ENCODE peak calls at places on chromosomes 11 and 22, in four cellular contexts. R is LHCN-M2; X is stimulated activated CD8-positive, alpha-beta memory T cell treated with anti-CD3 and anti-CD28 coated beads, Interleukin-4, amount 100 ng/mL, for 4 hours; O is stimulated activated CD4-positive, alpha-beta T cell treated with anti-CD3 and anti-CD28 coated beads, TNF-alpha, amount 100 ng/mL, for 4 hours. B is an unnamed sample.

GRCh38 chr11:133710241-133710640 is 135.1 kb downstream of the SPATA19 start:
- DNase-seq in R (no peak), O (no peak), X (no peak), B (no peak)

GRCh38 chr11:96155627-96156378 is 187.2 kb downstream of the MAML2 start:
- DNase-seq in R (peak; percentile 97), X (peak; percentile 8), O (peak; percentile 41), B (peak; percentile 74)

GRCh38 chr11:35372565-35373283 is 46.6 kb downstream of the SLC1A2 start:
- DNase-seq in R (no peak), X (no peak), O (no peak), B (no peak)

GRCh38 chr11:77525455-77526091 is 51.7 kb upstream of the PAK1 start:
- DNase-seq in X (no peak), O (no peak), R (no peak), B (peak; percentile 62)

GRCh38 chr11:16001899-16002426 is 354.4 kb downstream of the SOX6 start:
- DNase-seq in X (no peak), R (peak; percentile 79), O (no peak), B (no peak)

GRCh38 chr11:1006762-1007161 is 29.8 kb downstream of the MUC6 start:
- DNase-seq in R (no peak), X (no peak), O (no peak), B (peak; percentile 48)

GRCh38 chr11:3164540-3165151 is 464 bp downstream of the OSBPL5 start:
- DNase-seq in O (no peak), X (no peak), R (no peak), B (no peak)

GRCh38 chr22:44108806-44109385 is 71.8 kb upstream of the PARVG start:
- DNase-seq in O (no peak), X (no peak), R (no peak), B (no peak)

GRCh38 chr22:30717331-30717921 is 22.8 kb downstream of the OSBP2 start:
- DNase-seq in R (peak; percentile 98), O (no peak), X (no peak), B (no peak)

GRCh38 chr11:122746050-122746478 is 90.5 kb downstream of the UBASH3B start:
- DNase-seq in X (no peak), O (peak; percentile 54), R (no peak), B (peak; percentile 34)

GRCh38 chr11:11476971-11477645 is 124.1 kb upstream of the CSNK2A3 start:
- DNase-seq in X (no peak), R (no peak), O (no peak), B (peak; percentile 61)

GRCh38 chr11:80815752-80816453 is 1375.1 kb upstream of the TENM4 start:
- DNase-seq in R (no peak), X (no peak), O (no peak), B (no peak)

GRCh38 chr22:20128902-20129746 is 2.5 kb upstream of the ZDHHC8 start:
- DNase-seq in X (no peak), R (peak; percentile 31), O (peak; percentile 32), B (peak; percentile 74)

GRCh38 chr22:29815580-29815979 is 22.5 kb downstream of the ASCC2 start:
- DNase-seq in R (no peak), O (no peak), X (no peak), B (no peak)

GRCh38 chr11:31856248-31856647 is 45.1 kb upstream of the PAX6 start:
- DNase-seq in X (no peak), R (no peak), O (no peak), B (no peak)

GRCh38 chr11:47147250-47147649 is 29.4 kb downstream of the ARFGAP2 start:
- DNase-seq in X (no peak), R (no peak), O (no peak), B (no peak)

GRCh38 chr11:125494987-125495725 is 909 bp downstream of the FEZ1 start:
- DNase-seq in R (no peak), X (no peak), O (no peak), B (peak; percentile 54)

GRCh38 chr22:47592791-47593190 is 830.3 kb downstream of the TBC1D22A start:
- DNase-seq in O (no peak), R (no peak), X (no peak), B (no peak)

GRCh38 chr22:24731786-24732185 is 42.7 kb downstream of the PIWIL3 start:
- DNase-seq in O (no peak), R (no peak), X (no peak), B (no peak)

GRCh38 chr11:69797156-69797555 is 22.0 kb upstream of the FGF4 start:
- DNase-seq in O (no peak), R (no peak), X (no peak), B (no peak)

GRCh38 chr22:36330655-36331305 is 57.0 kb downstream of the MYH9 start:
- DNase-seq in X (no peak), O (no peak), R (peak; percentile 75), B (no peak)

GRCh38 chr22:19878461-19879247 is 24.0 kb upstream of the GNB1L start:
- DNase-seq in X (no peak), R (peak; percentile 49), O (no peak), B (no peak)

GRCh38 chr22:48908547-48908946 is 919.1 kb downstream of the BRD1 start:
- DNase-seq in R (no peak), X (no peak), O (no peak), B (no peak)

GRCh38 chr22:17164392-17165024 is 5.4 kb upstream of the HDHD5 start:
- DNase-seq in R (peak; percentile 6), O (no peak), X (no peak), B (no peak)

GRCh38 chr11:112042161-112042960 is 17.2 kb downstream of the DLAT start:
- DNase-seq in O (no peak), X (no peak), R (peak; percentile 11), B (no peak)

GRCh38 chr11:64356498-64357411 is 2.2 kb upstream of the RPS6KA4 start:
- DNase-seq in O (no peak), R (peak; percentile 38), X (no peak), B (no peak)

GRCh38 chr11:85663080-85663729 is 1.7 kb downstream of the CREBZF start:
- DNase-seq in X (no peak), R (peak; percentile 24), O (no peak), B (no peak)

GRCh38 chr11:26490546-26490945 is 81.5 kb downstream of the MUC15 start:
- DNase-seq in O (no peak), X (no peak), R (no peak), B (no peak)